ENCODE peak calls at places on chromosome 19, in ten cellular contexts. K, V, I, T, S, F, E, D, H and P are unnamed samples.

GRCh38 chr19:16928916-16929315 is 40.1 kb downstream of the F2RL3 start:
- DNase-seq in K (no peak), V (peak), I (no peak), T (no peak), S (no peak), F (no peak), E (no peak), D (no peak), H (no peak), P (no peak)

GRCh38 chr19:3171894-3172679 is 6.5 kb upstream of the S1PR4 start:
- DNase-seq in K (no peak), V (no peak), I (no peak), T (no peak), S (no peak), F (no peak), E (no peak), D (no peak), H (no peak), P (no peak)

GRCh38 chr19:33906578-33907335 is 110.1 kb downstream of the KCTD15 start:
- DNase-seq in K (peak), V (peak), I (peak), T (no peak), S (no peak), F (peak), E (peak), D (peak), H (no peak), P (no peak)

GRCh38 chr19:23957660-23958281 is 43.1 kb downstream of the ZNF726 start:
- DNase-seq in K (no peak), V (no peak), I (peak), T (no peak), S (no peak), F (no peak), E (no peak), D (no peak), H (no peak), P (no peak)

GRCh38 chr19:8393871-8394250 is 3.7 kb downstream of the RAB11B start:
- DNase-seq in K (no peak), V (no peak), I (no peak), T (no peak), S (no peak), F (no peak), E (no peak), D (no peak), H (no peak), P (no peak)

GRCh38 chr19:36245210-36246005 is 30.5 kb downstream of the ZNF146 start:
- DNase-seq in K (no peak), V (no peak), I (no peak), T (no peak), S (no peak), F (no peak), E (peak), D (no peak), H (no peak), P (no peak)

GRCh38 chr19:39531834-39532232 is 819 bp downstream of the EID2B start:
- DNase-seq in K (no peak), V (peak), I (no peak), T (no peak), S (no peak), F (no peak), E (no peak), D (no peak), H (no peak), P (no peak)

GRCh38 chr19:50325310-50326100 is 3.7 kb downstream of the KCNC3 start:
- DNase-seq in K (peak), V (no peak), I (peak), T (no peak), S (peak), F (peak), E (peak), D (peak), H (peak), P (peak)

GRCh38 chr19:28427256-28428083 is 785.5 kb downstream of the UQCRFS1 start:
- DNase-seq in K (no peak), V (no peak), I (no peak), T (no peak), S (no peak), F (no peak), E (no peak), D (no peak), H (no peak), P (no peak)

GRCh38 chr19:33826521-33826920 is 29.9 kb downstream of the KCTD15 start:
- DNase-seq in K (no peak), V (no peak), I (no peak), T (no peak), S (no peak), F (no peak), E (no peak), D (no peak), H (no peak), P (no peak)

GRCh38 chr19:2561895-2562294 is 86.0 kb downstream of the GADD45B start:
- DNase-seq in K (no peak), V (no peak), I (no peak), T (no peak), S (no peak), F (no peak), E (no peak), D (no peak), H (no peak), P (no peak)

GRCh38 chr19:19147344-19147743 is 9.1 kb upstream of the TMEM161A start:
- DNase-seq in K (no peak), V (no peak), I (no peak), T (no peak), S (no peak), F (no peak), E (no peak), D (no peak), H (no peak), P (no peak)

GRCh38 chr19:19149402-19149801 is 11.1 kb upstream of the TMEM161A start:
- DNase-seq in K (no peak), V (no peak), I (no peak), T (no peak), S (no peak), F (no peak), E (no peak), D (no peak), H (no peak), P (no peak)

GRCh38 chr19:19145281-19145999 is 7.2 kb upstream of the TMEM161A start:
- DNase-seq in K (no peak), V (no peak), I (no peak), T (no peak), S (no peak), F (no peak), E (no peak), D (no peak), H (no peak), P (no peak)

GRCh38 chr19:19146000-19146608 is 7.8 kb upstream of the TMEM161A start:
- DNase-seq in K (peak), V (peak), I (peak), T (peak), S (peak), F (peak), E (peak), D (peak), H (peak), P (peak)

GRCh38 chr19:19146865-19147264 is 8.6 kb upstream of the TMEM161A start:
- DNase-seq in K (no peak), V (no peak), I (no peak), T (no peak), S (no peak), F (no peak), E (no peak), D (no peak), H (no peak), P (no peak)
- H3K4me3 ChIP-seq in K (no peak), V (no peak), I (no peak), T (no peak), S (no peak), F (no peak), E (no peak), D (no peak), H (no peak), P (no peak)

DNA sequence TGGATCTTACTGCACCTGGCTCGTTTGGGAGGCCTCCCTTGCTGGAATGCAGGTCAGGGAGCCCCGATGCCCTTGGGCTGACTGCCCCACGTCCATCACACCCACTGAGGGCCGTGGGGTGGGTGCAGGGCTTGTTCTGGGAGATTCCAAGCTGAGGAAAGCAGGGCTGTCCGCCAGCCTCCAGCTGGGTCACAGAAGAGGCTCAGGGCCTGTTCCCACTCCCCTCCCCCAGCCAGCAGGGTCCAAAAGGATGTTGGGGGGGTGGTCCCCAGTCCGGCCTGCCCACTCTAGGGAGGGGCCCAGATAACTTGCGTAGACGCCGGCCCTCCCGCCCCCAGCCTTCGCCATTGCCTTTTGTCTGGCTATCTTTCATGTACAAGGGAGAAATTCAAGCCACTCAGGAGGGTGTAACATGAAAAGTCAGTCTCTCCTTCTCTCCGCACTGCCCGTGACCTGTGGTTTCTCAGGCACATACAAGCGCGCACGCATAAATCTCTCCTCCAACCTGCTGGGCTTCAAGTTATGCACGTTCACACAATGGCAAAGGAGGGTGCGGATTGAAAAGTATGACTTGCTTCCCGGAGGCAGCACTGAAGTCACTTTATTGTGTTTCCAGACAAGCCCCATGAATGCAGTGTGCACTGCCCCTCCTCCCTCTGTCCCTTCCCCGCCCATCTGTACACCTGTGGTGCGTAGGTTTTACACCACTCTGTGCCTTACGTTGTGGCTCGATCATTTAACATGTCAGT is 20.2 kb downstream of the CARM1 start:
- DNase-seq in K (no peak), V (no peak), I (no peak), T (no peak), S (peak), F (peak), E (no peak), D (no peak), H (no peak), P (peak)
- H3K27ac ChIP-seq in K (peak), V (peak), I (no peak), T (peak), S (peak), F (no peak), E (no peak), D (no peak), H (peak), P (peak)

GRCh38 chr19:43759515-43759914 is 4.8 kb upstream of the SMG9 start:
- DNase-seq in K (no peak), V (no peak), I (peak), T (no peak), S (no peak), F (no peak), E (no peak), D (no peak), H (no peak), P (no peak)
- TF ChIP-seq CTCF in K (no peak), V (no peak), I (peak), T (no peak), S (no peak), F (no peak), E (no peak), D (no peak), H (peak), P (peak)

GRCh38 chr19:55382522-55383054 is 1.5 kb downstream of the TMEM238 start:
- DNase-seq in K (no peak), V (no peak), I (no peak), T (no peak), S (no peak), F (no peak), E (no peak), D (no peak), H (no peak), P (no peak)

GRCh38 chr19:55382013-55382412 is 2.1 kb downstream of the TMEM238 start:
- DNase-seq in K (no peak), V (no peak), I (no peak), T (no peak), S (no peak), F (no peak), E (no peak), D (no peak), H (no peak), P (no peak)

GRCh38 chr19:55383789-55384575 is at the start of gene TMEM238:
- DNase-seq in K (peak), V (no peak), I (peak), T (no peak), S (peak), F (peak), E (peak), D (peak), H (peak), P (peak)

GRCh38 chr19:55384576-55385235 is 614 bp upstream of the TMEM238 start:
- DNase-seq in K (peak), V (no peak), I (no peak), T (peak), S (no peak), F (peak), E (peak), D (no peak), H (no peak), P (no peak)

DNA sequence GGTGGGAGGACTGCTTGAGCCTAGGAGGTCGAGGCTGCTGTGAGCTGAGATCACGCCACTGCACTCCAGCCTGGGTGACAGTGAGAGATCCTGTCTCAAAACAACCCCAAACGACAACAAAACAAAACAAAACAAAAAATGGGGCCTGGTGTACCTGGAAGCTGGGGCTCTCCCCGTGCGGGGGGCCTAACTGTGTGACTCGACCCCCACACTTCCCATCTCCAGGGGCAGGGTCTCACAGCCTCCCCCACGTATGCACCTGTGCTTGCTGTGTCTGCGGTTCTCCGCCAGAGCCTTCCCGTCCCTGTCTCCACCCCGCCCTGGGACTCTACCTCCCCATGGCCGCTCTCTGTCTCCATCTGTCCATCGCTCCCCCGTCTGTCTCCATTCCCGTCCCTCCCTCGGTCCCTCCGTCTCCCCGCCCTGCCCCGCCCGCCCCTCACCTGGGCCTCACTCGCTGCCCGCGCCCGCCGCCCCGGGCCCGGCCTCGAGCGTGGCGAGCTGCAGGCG is 758 bp downstream of the TMEM238 start:
- DNase-seq in K (no peak), V (no peak), I (no peak), T (no peak), S (no peak), F (no peak), E (no peak), D (no peak), H (no peak), P (peak)
- H3K4me3 ChIP-seq in K (no peak), V (peak), I (peak), T (peak), S (peak), F (no peak), E (no peak), D (peak), H (peak), P (peak)

DNA sequence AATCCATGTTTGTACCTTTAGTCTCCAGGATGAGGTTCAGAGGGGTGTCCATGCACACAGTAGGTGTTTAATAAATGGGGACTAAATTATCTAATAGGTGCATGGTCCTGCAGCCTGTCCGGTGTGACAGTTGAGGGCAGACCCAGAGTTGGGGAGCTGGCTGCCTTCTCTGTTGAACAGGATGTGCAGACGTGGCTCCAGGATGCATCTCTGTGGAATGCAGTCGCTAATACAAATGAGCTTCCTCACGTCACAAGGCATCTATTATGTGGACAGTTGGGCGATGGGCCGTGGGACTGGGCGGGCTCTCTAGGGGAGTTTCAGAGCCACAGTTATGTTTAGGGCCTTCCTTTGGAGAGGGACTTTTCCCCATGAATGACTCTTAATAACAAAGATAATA is 71.0 kb downstream of the SIPA1L3 start:
- DNase-seq in K (no peak), V (peak), I (no peak), T (no peak), S (no peak), F (no peak), E (no peak), D (peak), H (no peak), P (no peak)
- H3K27ac ChIP-seq in K (no peak), V (peak), I (no peak), T (no peak), S (peak), F (no peak), E (no peak), D (no peak), H (no peak), P (no peak)

GRCh38 chr19:18322759-18323460 is at the start of gene LSM4:
- DNase-seq in K (peak), V (peak), I (peak), T (peak), S (peak), F (peak), E (peak), D (peak), H (peak), P (peak)
- TF ChIP-seq CTCF in K (no peak), V (no peak), I (no peak), T (peak), S (no peak), F (peak), E (peak), D (no peak), H (no peak), P (peak)

GRCh38 chr19:4742717-4743646 is 19.3 kb upstream of the DPP9 start:
- DNase-seq in K (no peak), V (no peak), I (no peak), T (no peak), S (no peak), F (peak), E (peak), D (no peak), H (no peak), P (peak)
- H3K4me3 ChIP-seq in K (no peak), V (no peak), I (no peak), T (no peak), S (no peak), F (no peak), E (no peak), D (no peak), H (no peak), P (no peak)